ENCODE peak calls at places on chromosomes 6 and 20, in six cellular contexts. P, T, O, D, E and Z are unnamed samples. For H3K36me3, the result is how much of the 10 kb centered on the place peaks cover.

GRCh38 chr20:48821261-48821910 is 6.4 kb downstream of the PREX1 start:
- DNase-seq in P (no peak), T (peak), O (no peak), D (no peak), E (peak), Z (no peak)

GRCh38 chr6:137033828-137034227 is 10.9 kb downstream of the IL20RA start:
- DNase-seq in P (no peak), T (no peak), O (no peak), D (no peak), E (no peak), Z (no peak)

GRCh38 chr6:155985660-155986138 is 530.1 kb upstream of the NOX3 start:
- DNase-seq in P (no peak), T (no peak), O (peak), D (no peak), E (no peak), Z (peak)

GRCh38 chr6:105648276-105648675 is 245.4 kb upstream of the PREP start:
- DNase-seq in P (no peak), T (no peak), O (no peak), D (no peak), E (no peak), Z (no peak)

GRCh38 chr6:98295776-98296175 is 538.6 kb upstream of the POU3F2 start:
- DNase-seq in P (no peak), T (no peak), O (no peak), D (no peak), E (no peak), Z (no peak)

GRCh38 chr6:40848038-40848437 is 191.0 kb downstream of the UNC5CL start:
- DNase-seq in P (no peak), T (no peak), O (no peak), D (no peak), E (no peak), Z (no peak)

GRCh38 chr6:3331498-3331897 is 72.8 kb downstream of the PSMG4 start:
- DNase-seq in P (no peak), T (no peak), O (no peak), D (no peak), E (no peak), Z (no peak)

GRCh38 chr6:41027799-41028617 is 11.0 kb downstream of the UNC5CL start:
- DNase-seq in P (peak), T (peak), O (peak), D (peak), E (peak), Z (peak)

GRCh38 chr20:4455301-4455701 is 266.4 kb upstream of the PRND start:
- DNase-seq in P (no peak), T (no peak), O (no peak), D (no peak), E (no peak), Z (no peak)

GRCh38 chr20:17627101-17627950 is 54.7 kb downstream of the RRBP1 start:
- DNase-seq in P (no peak), T (no peak), O (no peak), D (no peak), E (peak), Z (peak)

GRCh38 chr6:132929141-132929540 is 114.8 kb downstream of the RPS12 start:
- DNase-seq in P (no peak), T (no peak), O (no peak), D (no peak), E (no peak), Z (no peak)

GRCh38 chr6:34657307-34657978 is 39.1 kb downstream of the ILRUN start:
- DNase-seq in P (no peak), T (peak), O (peak), D (peak), E (no peak), Z (no peak)

GRCh38 chr6:42933195-42933594 is 3.9 kb downstream of the CNPY3 start:
- DNase-seq in P (no peak), T (no peak), O (no peak), D (no peak), E (no peak), Z (no peak)

GRCh38 chr6:43869091-43869710 is 99.2 kb downstream of the VEGFA start:
- DNase-seq in P (no peak), T (peak), O (no peak), D (no peak), E (peak), Z (peak)

GRCh38 chr6:112979830-112980229 is 632.7 kb downstream of the RFPL4B start:
- DNase-seq in P (no peak), T (no peak), O (no peak), D (no peak), E (no peak), Z (peak)

GRCh38 chr6:161192636-161193411 is 81.0 kb downstream of the AGPAT4 start:
- DNase-seq in P (no peak), T (no peak), O (no peak), D (no peak), E (no peak), Z (no peak)

GRCh38 chr20:48877299-48877698 is 44.2 kb upstream of the ARFGEF2 start:
- DNase-seq in P (no peak), T (peak), O (peak), D (no peak), E (no peak), Z (no peak)

GRCh38 chr6:50270427-50270826 is 220.7 kb upstream of the DEFB112 start:
- DNase-seq in P (no peak), T (no peak), O (no peak), D (no peak), E (no peak), Z (no peak)

GRCh38 chr6:108795814-108796213 is 52.4 kb upstream of the ARMC2 start:
- DNase-seq in P (no peak), T (no peak), O (no peak), D (no peak), E (no peak), Z (no peak)

GRCh38 chr6:115947964-115948541 is 112.6 kb downstream of the FRK start:
- DNase-seq in P (no peak), T (peak), O (no peak), D (no peak), E (no peak), Z (no peak)

GRCh38 chr6:170087946-170088348 is 202.9 kb downstream of the DLL1 start:
- DNase-seq in P (peak), T (peak), O (peak), D (no peak), E (peak), Z (no peak)

GRCh38 chr6:5871296-5871695 is 135.4 kb downstream of the NRN1 start:
- DNase-seq in P (no peak), T (no peak), O (no peak), D (no peak), E (no peak), Z (no peak)

GRCh38 chr6:159654483-159655098 is 38.5 kb downstream of the SOD2 start:
- DNase-seq in P (no peak), T (no peak), O (no peak), D (no peak), E (no peak), Z (no peak)

GRCh38 chr20:19757973-19758887 is at the start of gene RIN2:
- DNase-seq in P (peak), T (peak), O (peak), D (peak), E (peak), Z (peak)

GRCh38 chr20:17693534-17694001 is 6.2 kb upstream of the BANF2 start:
- DNase-seq in P (no peak), T (peak), O (no peak), D (no peak), E (no peak), Z (no peak)

GRCh38 chr20:23350855-23351838 is 556 bp downstream of the NXT1 start:
- DNase-seq in P (no peak), T (peak), O (peak), D (peak), E (peak), Z (peak)

GRCh38 chr20:50226093-50226974 is 35.7 kb downstream of the CEBPB start:
- DNase-seq in P (no peak), T (no peak), O (peak), D (peak), E (no peak), Z (peak)

GRCh38 chr6:142551145-142551811 is 249.5 kb downstream of the ADGRG6 start:
- DNase-seq in P (no peak), T (no peak), O (no peak), D (no peak), E (no peak), Z (no peak)

GRCh38 chr6:47529734-47530133 is 52.1 kb downstream of the CD2AP start:
- DNase-seq in P (no peak), T (no peak), O (no peak), D (no peak), E (no peak), Z (no peak)

GRCh38 chr6:43812850-43813584 is 43.0 kb downstream of the VEGFA start:
- DNase-seq in P (no peak), T (peak), O (no peak), D (no peak), E (no peak), Z (no peak)

DNA sequence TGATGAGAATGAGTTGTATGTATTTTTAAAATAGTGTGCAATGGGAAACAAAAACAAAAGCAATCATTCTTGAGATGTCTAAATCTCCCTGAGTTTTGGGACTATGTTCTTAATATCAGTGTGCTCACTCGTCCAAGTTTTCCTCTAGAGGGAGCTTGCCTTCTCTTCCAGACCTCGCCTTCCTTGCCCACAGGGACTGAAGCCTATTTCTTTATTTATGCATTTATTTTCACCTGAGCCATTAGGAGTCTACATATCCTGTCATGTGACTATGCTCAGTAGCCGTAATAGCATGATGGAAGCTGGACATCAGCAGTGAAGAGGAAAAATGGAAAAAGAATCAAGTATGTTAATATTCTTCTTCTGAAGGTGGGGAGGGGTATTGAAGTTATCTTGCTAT is 131.2 kb downstream of the SH3BGRL2 start:
- DNase-seq in P (no peak), T (no peak), O (no peak), D (no peak), E (no peak), Z (no peak)
- TF ChIP-seq CTCF in P (no peak), T (no peak), O (no peak), D (no peak), E (no peak), Z (no peak)

GRCh38 chr6:17012421-17013225 is 89.2 kb upstream of the STMND1 start:
- DNase-seq in P (no peak), T (no peak), O (peak), D (no peak), E (no peak), Z (no peak)
- TF ChIP-seq POLR2A in P (no peak), T (no peak), O (no peak), D (no peak), E (no peak), Z (no peak)

DNA sequence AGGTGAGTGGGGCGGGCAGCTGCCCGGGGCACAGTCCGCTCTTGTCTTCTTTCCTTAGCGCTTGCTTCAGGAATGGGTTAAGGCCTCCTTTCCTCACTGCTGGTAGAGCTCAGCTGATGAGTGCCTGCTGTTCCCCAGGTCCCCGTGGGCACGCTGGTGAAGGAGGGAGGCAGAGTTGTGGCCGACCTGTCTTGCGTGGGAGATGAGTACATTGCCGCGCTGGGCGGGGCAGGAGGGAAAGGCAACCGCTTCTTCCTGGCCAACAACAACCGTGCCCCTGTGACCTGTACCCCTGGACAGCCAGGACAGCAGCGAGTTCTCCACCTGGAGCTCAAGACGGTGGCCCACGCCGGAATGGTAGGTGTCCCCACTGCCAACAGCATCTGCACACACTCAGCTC is 15.7 kb downstream of the MTG2 start:
- DNase-seq in P (no peak), T (no peak), O (no peak), D (no peak), E (peak), Z (peak)
- H3K36me3 ChIP-seq in P (under half), T (under half), O (under half), D (half or more), E (half or more), Z (half or more)

DNA sequence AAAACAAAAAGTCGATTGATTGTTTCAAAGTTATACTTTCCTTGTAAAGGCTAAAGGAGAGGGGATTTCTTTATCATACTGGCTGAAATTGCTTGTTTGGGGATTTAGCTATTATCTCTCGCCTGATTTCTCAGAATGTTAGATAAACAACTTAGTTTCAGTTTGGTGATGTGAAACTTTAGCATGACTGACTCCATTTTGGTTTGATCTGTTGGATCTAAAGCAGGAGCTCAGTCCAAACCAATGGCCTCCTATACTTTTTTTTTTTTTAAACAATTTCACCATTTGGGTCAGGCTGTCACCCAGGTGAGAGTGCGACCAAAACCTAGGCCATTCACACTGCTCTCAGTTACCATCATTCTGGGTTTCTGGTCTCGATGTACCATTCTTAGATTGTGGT is 45.4 kb upstream of the SLC16A10 start:
- DNase-seq in P (no peak), T (no peak), O (no peak), D (no peak), E (no peak), Z (no peak)
- TF ChIP-seq CTCF in P (no peak), T (no peak), O (no peak), D (no peak), E (no peak), Z (no peak)

DNA sequence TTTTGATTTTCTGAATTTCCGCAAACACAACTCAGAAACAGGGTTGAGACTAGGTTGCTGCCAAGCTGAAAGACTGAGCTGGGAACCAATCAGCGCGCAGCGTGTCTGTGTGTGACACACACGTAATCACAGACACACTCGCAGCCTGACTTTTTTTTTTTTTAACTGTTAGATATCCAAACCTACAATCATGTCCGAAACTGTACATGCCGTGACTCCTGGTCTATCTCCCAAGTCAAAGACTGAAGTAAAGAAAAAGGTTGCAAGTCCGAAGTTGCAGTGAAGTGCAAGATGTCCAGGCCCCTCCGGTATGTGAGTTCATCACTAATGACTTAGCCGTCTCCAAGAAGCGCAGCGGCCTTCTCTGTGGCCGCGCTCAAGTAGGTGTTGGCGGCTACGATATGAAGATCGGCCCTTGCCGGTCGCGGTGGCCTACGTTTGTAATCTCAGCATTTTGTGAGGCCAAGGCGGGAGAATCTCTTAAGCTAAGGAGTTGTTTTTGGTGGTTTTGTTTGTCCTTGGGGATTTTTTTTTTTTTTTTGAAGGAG is 108.2 kb downstream of the HFE start:
- DNase-seq in P (peak), T (peak), O (peak), D (peak), E (peak), Z (peak)
- TF ChIP-seq POLR2A in P (no peak), T (no peak), O (no peak), D (peak), E (no peak), Z (peak)

GRCh38 chr20:5947276-5947675 is 3.1 kb downstream of the TRMT6 start:
- DNase-seq in P (no peak), T (no peak), O (no peak), D (no peak), E (no peak), Z (no peak)
- H3K36me3 ChIP-seq in P (under half), T (under half), O (under half), D (under half), E (under half), Z (under half)

GRCh38 chr6:164106345-164106769 is 691.8 kb downstream of the QKI start:
- DNase-seq in P (no peak), T (no peak), O (peak), D (no peak), E (no peak), Z (peak)

GRCh38 chr6:164108869-164109769 is 694.6 kb downstream of the QKI start:
- DNase-seq in P (peak), T (peak), O (no peak), D (peak), E (no peak), Z (peak)

GRCh38 chr6:164107297-164107995 is 692.9 kb downstream of the QKI start:
- DNase-seq in P (no peak), T (no peak), O (no peak), D (no peak), E (no peak), Z (no peak)

GRCh38 chr6:164108092-164108491 is 693.6 kb downstream of the QKI start:
- DNase-seq in P (no peak), T (no peak), O (no peak), D (no peak), E (no peak), Z (no peak)

GRCh38 chr6:164109770-164110140 is 695.2 kb downstream of the QKI start:
- DNase-seq in P (no peak), T (no peak), O (peak), D (peak), E (no peak), Z (peak)
- TF ChIP-seq CTCF in P (peak), T (peak), O (peak), D (peak), E (no peak), Z (peak)